ENCODE peak calls at places on chromosomes 1 and 21, in eight cellular contexts. One of them, this sample, is unnamed.

GRCh38 chr1:242184955-242185354 is 186.1 kb upstream of the MAP1LC3C start:
- DNase-seq in heart left ventricle: no peak
- DNase-seq in HFF-Myc: no peak
- DNase-seq in prostate gland: no peak
- DNase-seq in pancreas: no peak
- DNase-seq in psoas muscle: no peak
- DNase-seq in uterus: no peak
- DNase-seq in ovary: no peak
- DNase-seq in this sample: no peak

GRCh38 chr1:10530281-10530740 is 55.6 kb downstream of the PEX14 start:
- DNase-seq in heart left ventricle: peak; percentile 37
- DNase-seq in HFF-Myc: no peak
- DNase-seq in prostate gland: peak; percentile 64
- DNase-seq in pancreas: peak; percentile 40
- DNase-seq in psoas muscle: no peak
- DNase-seq in uterus: no peak
- DNase-seq in ovary: peak; percentile 76
- DNase-seq in this sample: no peak

GRCh38 chr1:236345728-236346127 is 48.4 kb upstream of the EDARADD start:
- DNase-seq in heart left ventricle: no peak
- DNase-seq in HFF-Myc: no peak
- DNase-seq in prostate gland: no peak
- DNase-seq in pancreas: no peak
- DNase-seq in psoas muscle: no peak
- DNase-seq in uterus: no peak
- DNase-seq in ovary: no peak
- DNase-seq in this sample: no peak

GRCh38 chr1:201310986-201311355 is 27.7 kb downstream of the PKP1 start:
- DNase-seq in heart left ventricle: peak; percentile 44
- DNase-seq in HFF-Myc: no peak
- DNase-seq in prostate gland: peak; percentile 81
- DNase-seq in pancreas: peak; percentile 30
- DNase-seq in psoas muscle: no peak
- DNase-seq in uterus: no peak
- DNase-seq in ovary: no peak
- DNase-seq in this sample: no peak

GRCh38 chr1:125065092-125065820 is 3880.5 kb downstream of the SRGAP2C start:
- DNase-seq in heart left ventricle: no peak
- DNase-seq in HFF-Myc: no peak
- DNase-seq in prostate gland: no peak
- DNase-seq in pancreas: no peak
- DNase-seq in psoas muscle: peak; percentile 27
- DNase-seq in uterus: no peak
- DNase-seq in ovary: peak; percentile 6
- DNase-seq in this sample: no peak

GRCh38 chr1:220594356-220594755 is 66.4 kb downstream of the MARK1 start:
- DNase-seq in heart left ventricle: no peak
- DNase-seq in HFF-Myc: no peak
- DNase-seq in prostate gland: no peak
- DNase-seq in pancreas: no peak
- DNase-seq in psoas muscle: no peak
- DNase-seq in uterus: no peak
- DNase-seq in ovary: no peak
- DNase-seq in this sample: no peak

GRCh38 chr1:44515416-44515815 is 110.4 kb downstream of the RNF220 start:
- DNase-seq in heart left ventricle: no peak
- DNase-seq in HFF-Myc: no peak
- DNase-seq in prostate gland: no peak
- DNase-seq in pancreas: no peak
- DNase-seq in psoas muscle: no peak
- DNase-seq in uterus: no peak
- DNase-seq in ovary: no peak
- DNase-seq in this sample: no peak

GRCh38 chr1:69737527-69738176 is 169.9 kb downstream of the LRRC7 start:
- DNase-seq in heart left ventricle: no peak
- DNase-seq in HFF-Myc: peak; percentile 66
- DNase-seq in prostate gland: peak; percentile 15
- DNase-seq in pancreas: peak; percentile 9
- DNase-seq in psoas muscle: no peak
- DNase-seq in uterus: no peak
- DNase-seq in ovary: no peak
- DNase-seq in this sample: peak; percentile 72

GRCh38 chr1:38046333-38046883 is at the start of gene POU3F1:
- DNase-seq in heart left ventricle: no peak
- DNase-seq in HFF-Myc: no peak
- DNase-seq in prostate gland: no peak
- DNase-seq in pancreas: no peak
- DNase-seq in psoas muscle: no peak
- DNase-seq in uterus: peak; percentile 27
- DNase-seq in ovary: peak; percentile 40
- DNase-seq in this sample: no peak

GRCh38 chr21:34983680-34984086 is 65.4 kb downstream of the RUNX1 start:
- DNase-seq in heart left ventricle: no peak
- DNase-seq in HFF-Myc: no peak
- DNase-seq in prostate gland: no peak
- DNase-seq in pancreas: no peak
- DNase-seq in psoas muscle: no peak
- DNase-seq in uterus: no peak
- DNase-seq in ovary: no peak
- DNase-seq in this sample: no peak

GRCh38 chr1:180633092-180634045 is 1.5 kb downstream of the XPR1 start:
- DNase-seq in heart left ventricle: no peak
- DNase-seq in HFF-Myc: no peak
- DNase-seq in prostate gland: no peak
- DNase-seq in pancreas: no peak
- DNase-seq in psoas muscle: no peak
- DNase-seq in uterus: no peak
- DNase-seq in ovary: no peak
- DNase-seq in this sample: no peak

GRCh38 chr1:55741516-55741915 is 526.4 kb upstream of the USP24 start:
- DNase-seq in heart left ventricle: no peak
- DNase-seq in HFF-Myc: no peak
- DNase-seq in prostate gland: no peak
- DNase-seq in pancreas: no peak
- DNase-seq in psoas muscle: no peak
- DNase-seq in uterus: no peak
- DNase-seq in ovary: no peak
- DNase-seq in this sample: no peak

GRCh38 chr1:93732514-93732913 is 50.9 kb upstream of the BCAR3 start:
- DNase-seq in heart left ventricle: no peak
- DNase-seq in HFF-Myc: no peak
- DNase-seq in prostate gland: no peak
- DNase-seq in pancreas: no peak
- DNase-seq in psoas muscle: no peak
- DNase-seq in uterus: no peak
- DNase-seq in ovary: no peak
- DNase-seq in this sample: no peak

GRCh38 chr21:40334159-40334558 is 466.9 kb downstream of the PCP4 start:
- DNase-seq in heart left ventricle: no peak
- DNase-seq in HFF-Myc: no peak
- DNase-seq in prostate gland: no peak
- DNase-seq in pancreas: no peak
- DNase-seq in psoas muscle: no peak
- DNase-seq in uterus: no peak
- DNase-seq in ovary: no peak
- DNase-seq in this sample: no peak

GRCh38 chr1:203216274-203217138 is 13.0 kb downstream of the CHIT1 start:
- DNase-seq in heart left ventricle: peak; percentile 58
- DNase-seq in HFF-Myc: peak; percentile 37
- DNase-seq in prostate gland: peak; percentile 51
- DNase-seq in pancreas: peak; percentile 42
- DNase-seq in psoas muscle: no peak
- DNase-seq in uterus: peak; percentile 64
- DNase-seq in ovary: peak; percentile 49
- DNase-seq in this sample: peak; percentile 38

GRCh38 chr1:52633291-52633754 is 355 bp downstream of the SHISAL2A start:
- DNase-seq in heart left ventricle: no peak
- DNase-seq in HFF-Myc: no peak
- DNase-seq in prostate gland: no peak
- DNase-seq in pancreas: no peak
- DNase-seq in psoas muscle: no peak
- DNase-seq in uterus: no peak
- DNase-seq in ovary: no peak
- DNase-seq in this sample: no peak

GRCh38 chr1:173405758-173406344 is 71.3 kb upstream of the PRDX6 start:
- DNase-seq in heart left ventricle: no peak
- DNase-seq in HFF-Myc: peak; percentile 22
- DNase-seq in prostate gland: no peak
- DNase-seq in pancreas: no peak
- DNase-seq in psoas muscle: no peak
- DNase-seq in uterus: no peak
- DNase-seq in ovary: no peak
- DNase-seq in this sample: no peak

GRCh38 chr1:194045416-194045815 is 859.0 kb upstream of the B3GALT2 start:
- DNase-seq in heart left ventricle: no peak
- DNase-seq in HFF-Myc: peak; percentile 7
- DNase-seq in prostate gland: no peak
- DNase-seq in pancreas: no peak
- DNase-seq in psoas muscle: no peak
- DNase-seq in uterus: no peak
- DNase-seq in ovary: no peak
- DNase-seq in this sample: no peak

GRCh38 chr1:19597463-19598309 is 46.4 kb upstream of the NBL1 start:
- DNase-seq in heart left ventricle: no peak
- DNase-seq in HFF-Myc: no peak
- DNase-seq in prostate gland: peak; percentile 29
- DNase-seq in pancreas: no peak
- DNase-seq in psoas muscle: no peak
- DNase-seq in uterus: no peak
- DNase-seq in ovary: no peak
- DNase-seq in this sample: no peak

GRCh38 chr1:213041443-213041842 is 9.6 kb upstream of the RPS6KC1 start:
- DNase-seq in heart left ventricle: no peak
- DNase-seq in HFF-Myc: no peak
- DNase-seq in prostate gland: no peak
- DNase-seq in pancreas: no peak
- DNase-seq in psoas muscle: no peak
- DNase-seq in uterus: no peak
- DNase-seq in ovary: no peak
- DNase-seq in this sample: no peak

GRCh38 chr1:225780134-225780533 is 2.5 kb downstream of the SRP9 start:
- DNase-seq in heart left ventricle: no peak
- DNase-seq in HFF-Myc: no peak
- DNase-seq in prostate gland: no peak
- DNase-seq in pancreas: no peak
- DNase-seq in psoas muscle: no peak
- DNase-seq in uterus: no peak
- DNase-seq in ovary: no peak
- DNase-seq in this sample: no peak
- H3K4me3 ChIP-seq in heart left ventricle: no peak overlapping the region
- H3K4me3 ChIP-seq in HFF-Myc: peak overlapping the region; percentile 56
- H3K4me3 ChIP-seq in prostate gland: no peak overlapping the region
- H3K4me3 ChIP-seq in pancreas: no peak overlapping the region
- H3K4me3 ChIP-seq in psoas muscle: peak overlapping the region; percentile 76
- H3K4me3 ChIP-seq in uterus: no peak overlapping the region
- H3K4me3 ChIP-seq in ovary: no peak overlapping the region
- H3K4me3 ChIP-seq in this sample: no peak overlapping the region

DNA sequence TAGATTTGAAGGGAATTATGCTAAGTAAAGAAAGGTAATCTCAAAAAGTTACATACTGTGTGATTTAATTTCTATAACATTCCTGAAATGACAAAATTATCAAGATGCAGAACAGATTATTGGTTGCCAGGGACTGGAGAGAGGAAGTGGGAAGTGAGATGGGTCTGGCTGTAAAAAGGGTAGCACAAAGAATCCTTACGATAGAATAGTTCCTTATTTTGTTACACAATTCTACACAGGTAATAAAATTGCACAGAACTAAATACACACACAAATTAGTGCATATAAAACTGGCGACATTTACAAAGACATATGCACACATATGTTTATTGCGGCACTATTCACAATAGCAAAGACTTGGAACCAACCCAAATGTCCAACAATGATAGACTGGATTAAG is 33.5 kb downstream of the ZNF684 start:
- DNase-seq in heart left ventricle: no peak
- DNase-seq in HFF-Myc: no peak
- DNase-seq in prostate gland: no peak
- DNase-seq in pancreas: no peak
- DNase-seq in psoas muscle: no peak
- DNase-seq in uterus: no peak
- DNase-seq in ovary: no peak
- DNase-seq in this sample: no peak
- TF ChIP-seq CTCF in heart left ventricle: no peak
- TF ChIP-seq CTCF in HFF-Myc: no peak
- TF ChIP-seq CTCF in prostate gland: no peak
- TF ChIP-seq CTCF in pancreas: no peak
- TF ChIP-seq CTCF in psoas muscle: no peak
- TF ChIP-seq CTCF in uterus: no peak
- TF ChIP-seq CTCF in ovary: no peak
- TF ChIP-seq CTCF in this sample: no peak

DNA sequence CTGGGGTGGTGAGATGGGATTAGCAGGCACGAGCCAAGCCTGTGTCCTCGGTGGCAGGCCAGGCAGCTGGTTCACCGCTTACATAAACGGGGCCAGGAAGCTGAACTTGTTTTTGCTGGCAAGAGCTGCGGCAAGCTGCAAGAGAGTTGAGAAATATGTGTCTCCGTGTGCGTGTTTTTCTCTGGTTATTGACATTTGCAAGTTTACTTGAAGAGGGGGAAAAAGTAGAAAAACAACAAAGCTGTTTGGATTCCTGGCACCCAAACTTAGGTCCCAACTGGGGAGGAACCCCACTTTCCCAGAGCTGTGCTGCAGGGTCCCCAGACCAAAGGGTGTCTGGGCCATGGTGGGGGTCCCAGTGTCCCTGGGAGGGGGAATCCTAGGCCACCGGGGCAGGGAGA is 14.5 kb downstream of the IL6R start:
- DNase-seq in heart left ventricle: peak; percentile 85
- DNase-seq in HFF-Myc: no peak
- DNase-seq in prostate gland: peak; percentile 98
- DNase-seq in pancreas: peak; percentile 93
- DNase-seq in psoas muscle: peak; percentile 96
- DNase-seq in uterus: peak; percentile 78
- DNase-seq in ovary: peak; percentile 87
- DNase-seq in this sample: peak; percentile 93
- H3K4me3 ChIP-seq in heart left ventricle: peak overlapping the region; percentile 25
- H3K4me3 ChIP-seq in HFF-Myc: no peak overlapping the region
- H3K4me3 ChIP-seq in prostate gland: no peak overlapping the region
- H3K4me3 ChIP-seq in pancreas: no peak overlapping the region
- H3K4me3 ChIP-seq in psoas muscle: peak overlapping the region; percentile 48
- H3K4me3 ChIP-seq in uterus: no peak overlapping the region
- H3K4me3 ChIP-seq in ovary: peak overlapping the region; percentile 15
- H3K4me3 ChIP-seq in this sample: no peak overlapping the region

DNA sequence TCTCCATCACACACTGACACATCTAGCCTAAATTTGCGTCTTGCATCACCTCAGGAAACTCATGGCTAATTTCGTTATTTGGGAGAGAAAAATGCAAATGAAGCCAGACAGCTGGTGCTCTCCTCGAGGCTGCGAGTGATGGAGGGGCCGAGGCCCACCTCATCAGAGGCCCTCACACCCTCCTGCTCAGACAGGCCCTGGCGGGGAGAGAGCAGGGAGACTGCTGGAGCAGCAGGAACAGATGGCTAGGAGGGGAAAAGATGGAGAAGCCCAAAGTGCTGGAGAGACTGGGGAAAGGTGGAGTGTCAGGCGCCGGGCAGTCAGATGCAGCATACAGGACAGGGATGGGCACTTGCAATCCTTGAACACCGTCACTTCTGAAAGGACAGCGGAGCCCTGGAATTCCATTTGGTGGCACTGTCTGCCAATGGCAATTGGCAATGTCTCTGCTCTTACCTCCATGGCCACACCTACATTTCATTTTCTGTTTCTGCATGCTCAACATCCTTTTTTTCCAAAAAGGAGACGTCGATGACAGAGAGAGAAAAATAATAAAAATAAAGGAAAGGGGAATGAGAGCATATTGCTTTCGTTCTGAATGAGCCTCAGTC is 286.2 kb downstream of the SPATA17 start:
- DNase-seq in heart left ventricle: no peak
- DNase-seq in HFF-Myc: no peak
- DNase-seq in prostate gland: no peak
- DNase-seq in pancreas: no peak
- DNase-seq in psoas muscle: no peak
- DNase-seq in uterus: no peak
- DNase-seq in ovary: no peak
- DNase-seq in this sample: no peak
- TF ChIP-seq CTCF in heart left ventricle: no peak
- TF ChIP-seq CTCF in HFF-Myc: no peak
- TF ChIP-seq CTCF in prostate gland: no peak
- TF ChIP-seq CTCF in pancreas: no peak
- TF ChIP-seq CTCF in psoas muscle: no peak
- TF ChIP-seq CTCF in uterus: no peak
- TF ChIP-seq CTCF in ovary: no peak
- TF ChIP-seq CTCF in this sample: peak; percentile 37

This sample was measured in LNCaP clone FGC.